ENCODE peak calls at places on chromosomes 16 and 17, in seven cellular contexts. E is mucosa of descending colon, Q is GM12865, Y is thyroid gland, P is Caco-2, Z is dorsolateral prefrontal cortex, L is GM23338. C is an unnamed sample.

GRCh38 chr16:69772560-69773254 is 10.6 kb downstream of the WWP2 start:
- DNase-seq in Q (peak; percentile 26), P (no peak), Y (no peak), E (no peak), L (no peak), Z (no peak), C (no peak)

GRCh38 chr16:79336437-79337229 is 263.9 kb downstream of the MAF start:
- DNase-seq in P (no peak), Z (no peak), Q (no peak), Y (no peak), E (no peak), L (no peak), C (no peak)

GRCh38 chr17:48125829-48126612 is 18.5 kb downstream of the SNX11 start:
- DNase-seq in L (no peak), P (no peak), Z (no peak), Y (no peak), Q (no peak), E (no peak), C (no peak)

GRCh38 chr17:64554028-64554637 is 47.4 kb downstream of the CEP95 start:
- DNase-seq in Q (no peak), P (no peak), L (no peak), Y (no peak), Z (no peak), E (no peak), C (no peak)

GRCh38 chr16:9260665-9261064 is 169.2 kb downstream of the HAPSTR1 start:
- DNase-seq in P (no peak), L (no peak), Z (no peak), E (peak; percentile 60), Q (no peak), Y (peak; percentile 26), C (no peak)

GRCh38 chr17:28763804-28764266 is 20.0 kb downstream of the TRAF4 start:
- DNase-seq in Q (peak; percentile 80), L (peak; percentile 89), Z (peak; percentile 90), P (peak; percentile 87), E (peak; percentile 94), Y (peak; percentile 82), C (no peak)

GRCh38 chr17:5711344-5711743 is 127.0 kb upstream of the NLRP1 start:
- DNase-seq in Z (no peak), E (no peak), P (no peak), L (no peak), Y (no peak), Q (no peak), C (no peak)

GRCh38 chr17:72396121-72396520 is 275.3 kb downstream of the SOX9 start:
- DNase-seq in Z (no peak), P (no peak), Y (no peak), E (no peak), Q (no peak), L (no peak), C (no peak)

GRCh38 chr17:45696442-45696841 is 87.7 kb upstream of the CRHR1 start:
- DNase-seq in L (no peak), P (no peak), Q (no peak), Y (no peak), E (no peak), Z (no peak), C (no peak)

GRCh38 chr17:47654991-47655390 is 5.3 kb downstream of the KPNB1 start:
- DNase-seq in Z (no peak), P (no peak), E (no peak), L (no peak), Y (no peak), Q (no peak), C (no peak)

GRCh38 chr16:12626411-12626810 is 177.3 kb downstream of the CPPED1 start:
- DNase-seq in Y (no peak), L (no peak), P (no peak), E (no peak), Z (no peak), Q (no peak), C (no peak)

GRCh38 chr17:9587969-9588656 is 11.7 kb downstream of the CFAP52 start:
- DNase-seq in Z (no peak), L (peak; percentile 33), E (no peak), Q (no peak), Y (no peak), P (no peak), C (no peak)

GRCh38 chr16:80804061-80804450 is 342 bp downstream of the CDYL2 start:
- DNase-seq in Y (peak; percentile 50), Q (peak; percentile 82), E (peak; percentile 66), L (peak; percentile 50), Z (no peak), P (peak; percentile 50), C (no peak)

GRCh38 chr17:82297804-82298537 is 19.4 kb downstream of the CD7 start:
- DNase-seq in Q (peak; percentile 90), Y (peak; percentile 81), Z (peak; percentile 51), P (no peak), E (peak; percentile 92), L (peak; percentile 44), C (no peak)

GRCh38 chr16:84184775-84185174 is 2.1 kb downstream of the TAF1C start:
- DNase-seq in Z (no peak), Q (no peak), E (no peak), P (no peak), Y (no peak), L (no peak), C (no peak)

GRCh38 chr17:61324540-61324868 is 75.1 kb upstream of the TBX2 start:
- DNase-seq in E (no peak), P (no peak), Y (no peak), Q (no peak), L (no peak), Z (no peak), C (no peak)

GRCh38 chr16:14286381-14287230 is 215.5 kb downstream of the MRTFB start:
- DNase-seq in L (peak; percentile 77), Y (peak; percentile 20), P (no peak), Q (peak; percentile 90), E (peak; percentile 39), Z (no peak), C (no peak)

GRCh38 chr17:7606280-7606679 is 8.4 kb downstream of the FXR2 start:
- DNase-seq in Q (no peak), Z (no peak), P (no peak), Y (no peak), E (no peak), L (no peak), C (no peak)
- H3K4me3 ChIP-seq in Q (no peak overlapping the region), Z (no peak overlapping the region), P (no peak overlapping the region), Y (no peak overlapping the region), E (no peak overlapping the region), L (no peak overlapping the region), C (no peak overlapping the region)

GRCh38 chr16:87710887-87711286 is 54.9 kb downstream of the KLHDC4 start:
- DNase-seq in P (no peak), L (no peak), Z (no peak), Y (peak; percentile 82), E (no peak), Q (no peak), C (no peak)

GRCh38 chr16:87708881-87709638 is 56.7 kb downstream of the KLHDC4 start:
- DNase-seq in E (no peak), Q (no peak), Z (no peak), P (no peak), Y (no peak), L (no peak), C (no peak)

GRCh38 chr16:87707714-87708113 is 58.1 kb downstream of the KLHDC4 start:
- DNase-seq in E (no peak), L (no peak), Y (no peak), Q (no peak), P (no peak), Z (no peak), C (no peak)

GRCh38 chr16:87708181-87708580 is 57.6 kb downstream of the KLHDC4 start:
- DNase-seq in L (no peak), P (no peak), Y (no peak), Z (no peak), E (no peak), Q (no peak), C (no peak)

DNA sequence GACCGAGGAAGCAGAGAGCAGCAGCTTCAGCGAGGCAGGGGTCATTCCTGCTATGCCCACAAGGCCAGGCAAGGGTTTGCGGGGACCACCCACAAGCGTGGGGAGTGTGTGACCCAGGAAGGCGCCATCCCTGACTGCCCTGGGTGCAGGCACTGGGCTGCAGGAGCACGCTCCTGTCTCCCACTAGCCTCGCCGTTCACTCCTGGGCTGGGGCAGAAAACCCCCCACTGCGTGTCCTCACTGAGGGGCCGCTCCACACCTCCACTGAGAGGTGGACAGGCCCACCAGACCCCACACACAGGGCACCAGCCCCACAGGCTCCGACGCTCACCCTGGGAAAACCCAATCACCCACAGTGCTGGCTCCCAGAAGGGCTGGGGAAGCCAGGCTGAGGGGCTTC is 56.1 kb downstream of the KLHDC4 start:
- DNase-seq in Y (no peak), P (no peak), Z (no peak), E (no peak), Q (no peak), L (no peak), C (no peak)
- H3K4me3 ChIP-seq in Y (no peak overlapping the region), P (no peak overlapping the region), Z (no peak overlapping the region), E (no peak overlapping the region), Q (no peak overlapping the region), L (no peak overlapping the region), C (no peak overlapping the region)

GRCh38 chr17:77110006-77110374 is 30.8 kb upstream of the SEC14L1 start:
- DNase-seq in Y (peak; percentile 34), L (peak; percentile 62), P (no peak), E (no peak), Q (peak; percentile 77), Z (no peak), C (no peak)

GRCh38 chr17:77115947-77116346 is 24.8 kb upstream of the SEC14L1 start:
- DNase-seq in Q (no peak), Y (no peak), L (no peak), Z (no peak), P (no peak), E (no peak), C (no peak)

GRCh38 chr17:77115510-77115909 is 25.3 kb upstream of the SEC14L1 start:
- DNase-seq in P (no peak), E (no peak), Y (no peak), L (no peak), Q (no peak), Z (no peak), C (no peak)

GRCh38 chr17:77109159-77110005 is 31.4 kb upstream of the SEC14L1 start:
- DNase-seq in Z (no peak), Y (no peak), E (no peak), P (no peak), L (no peak), Q (peak; percentile 30), C (no peak)

DNA sequence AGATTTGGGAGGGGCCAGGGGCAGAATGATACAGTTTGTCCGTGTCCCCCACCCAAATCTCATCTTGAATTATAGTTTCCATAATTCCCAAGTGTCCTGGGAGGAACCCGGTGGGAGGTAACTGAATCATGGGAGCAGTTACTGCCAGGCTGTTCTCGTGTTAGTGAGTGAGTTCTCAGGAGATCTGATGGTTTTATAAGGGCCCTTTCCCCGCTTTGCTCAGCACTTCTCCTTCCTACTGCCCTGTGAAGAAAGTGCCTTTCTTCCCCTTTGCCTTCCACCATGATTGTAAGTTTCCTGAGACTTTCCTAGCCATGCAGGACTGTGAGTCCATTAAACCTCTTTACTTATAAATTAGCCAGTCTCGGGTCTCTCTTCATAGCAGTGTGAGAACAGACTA is 28.9 kb upstream of the SEC14L1 start:
- DNase-seq in Y (peak; percentile 35), E (no peak), P (no peak), Q (no peak), Z (no peak), L (no peak), C (no peak)
- H3K4me3 ChIP-seq in Y (no peak overlapping the region), E (no peak overlapping the region), P (no peak overlapping the region), Q (no peak overlapping the region), Z (no peak overlapping the region), L (no peak overlapping the region), C (no peak overlapping the region)

DNA sequence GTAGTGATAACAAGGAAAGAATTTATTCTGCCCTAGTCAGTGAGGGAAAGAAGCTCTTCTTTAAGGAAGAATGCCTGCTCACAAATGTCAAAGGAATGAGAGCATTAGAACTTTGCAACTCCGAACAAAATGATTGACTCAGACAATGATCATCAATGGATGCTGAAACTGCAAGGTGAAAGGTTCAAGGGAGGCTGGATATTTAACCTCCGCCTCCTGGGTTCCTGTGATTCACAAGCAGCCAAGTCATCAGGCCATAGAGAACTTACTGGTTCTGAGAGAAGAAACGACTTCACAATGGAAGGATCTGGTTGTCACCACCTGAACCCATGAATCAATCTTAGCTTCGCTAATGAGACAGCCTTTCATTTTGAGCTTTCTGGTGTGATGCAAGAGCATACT is 16.0 kb upstream of the SCNN1B start:
- DNase-seq in P (no peak), Q (no peak), L (no peak), Z (no peak), Y (no peak), E (no peak), C (no peak)
- H3K4me3 ChIP-seq in P (no peak overlapping the region), Q (no peak overlapping the region), L (no peak overlapping the region), Z (no peak overlapping the region), Y (no peak overlapping the region), E (no peak overlapping the region), C (no peak overlapping the region)